ENCODE peak calls at places on chromosome 1, in six cellular contexts. S is AG10803; X is T-cell; C is heart left ventricle; Z is IMR-90; L is CD8-positive, alpha-beta T cell. G is an unnamed sample.

GRCh38 chr1:27137544-27138075 is 17.3 kb downstream of the SLC9A1 start:
- DNase-seq in L (no peak), X (no peak), S (no peak), Z (no peak), C (peak), G (no peak)

GRCh38 chr1:50852889-50853288 is 107.2 kb downstream of the FAF1 start:
- DNase-seq in S (no peak), Z (no peak), C (no peak), L (no peak), X (no peak), G (no peak)

GRCh38 chr1:59290173-59290954 is 6.5 kb upstream of the FGGY start:
- DNase-seq in X (no peak), C (no peak), L (no peak), Z (peak), S (no peak), G (no peak)

GRCh38 chr1:98962156-98962555 is 42.5 kb downstream of the PLPPR5 start:
- DNase-seq in S (peak), Z (peak), C (no peak), X (no peak), L (no peak), G (peak)

GRCh38 chr1:185759061-185759460 is 24.9 kb downstream of the HMCN1 start:
- DNase-seq in L (no peak), C (no peak), S (no peak), X (no peak), Z (peak), G (no peak)

GRCh38 chr1:239987103-239987745 is 104.5 kb upstream of the FMN2 start:
- DNase-seq in C (no peak), L (no peak), S (peak), X (no peak), Z (peak), G (peak)

GRCh38 chr1:166910396-166910994 is 34.4 kb upstream of the TADA1 start:
- DNase-seq in Z (peak), L (peak), S (peak), X (peak), C (no peak), G (peak)

GRCh38 chr1:174209347-174210187 is 50.2 kb downstream of the RABGAP1L start:
- DNase-seq in X (no peak), Z (no peak), C (no peak), L (no peak), S (no peak), G (no peak)